ENCODE peak calls at places on chromosome 2, in five cellular contexts. S is tibial nerve, P is psoas muscle, X is sigmoid colon, C is stomach. Z is an unnamed sample. For H3K27me3 and H3K36me3, the result is how much of the 10 kb centered on the place peaks cover.

GRCh38 chr2:200130762-200131166 is 175.4 kb downstream of the MAIP1 start:
- DNase-seq in S (no peak), P (no peak), X (no peak), C (no peak), Z (peak)

GRCh38 chr2:241636182-241636982 is 576 bp downstream of the THAP4 start:
- DNase-seq in S (no peak), P (peak), X (peak), C (peak), Z (peak)

GRCh38 chr2:202406445-202406967 is 30.4 kb downstream of the BMPR2 start:
- DNase-seq in S (no peak), P (no peak), X (no peak), C (no peak), Z (peak)

GRCh38 chr2:215269397-215270117 is 42.3 kb upstream of the ATIC start:
- DNase-seq in S (peak), P (peak), X (no peak), C (peak), Z (peak)

GRCh38 chr2:217709496-217710217 is 293.1 kb downstream of the TNS1 start:
- DNase-seq in S (no peak), P (no peak), X (no peak), C (no peak), Z (no peak)

GRCh38 chr2:61988462-61989366 is 83.2 kb downstream of the COMMD1 start:
- DNase-seq in S (no peak), P (no peak), X (no peak), C (no peak), Z (no peak)

GRCh38 chr2:222774941-222775340 is 85.9 kb upstream of the ACSL3 start:
- DNase-seq in S (no peak), P (no peak), X (no peak), C (no peak), Z (no peak)

GRCh38 chr2:74763962-74764428 is 69.9 kb upstream of the HK2 start:
- DNase-seq in S (no peak), P (no peak), X (no peak), C (no peak), Z (peak)

GRCh38 chr2:225354281-225354774 is 45.2 kb upstream of the NYAP2 start:
- DNase-seq in S (no peak), P (no peak), X (no peak), C (no peak), Z (peak)

GRCh38 chr2:43611987-43612894 is 16.4 kb upstream of the THADA start:
- DNase-seq in S (peak), P (peak), X (peak), C (peak), Z (no peak)

GRCh38 chr2:172516299-172516698 is 39.6 kb upstream of the PDK1 start:
- DNase-seq in S (no peak), P (no peak), X (no peak), C (no peak), Z (peak)

GRCh38 chr2:191571163-191571769 is 106.7 kb upstream of the NABP1 start:
- DNase-seq in S (no peak), P (no peak), X (no peak), C (no peak), Z (no peak)

GRCh38 chr2:241931976-241932894 is 62.7 kb downstream of the RTP5 start:
- DNase-seq in S (no peak), P (no peak), X (no peak), C (peak), Z (no peak)

GRCh38 chr2:4420032-4420431 is 716.7 kb downstream of the DCDC2C start:
- DNase-seq in S (no peak), P (no peak), X (no peak), C (no peak), Z (no peak)

GRCh38 chr2:205734436-205734835 is 52.1 kb downstream of the NRP2 start:
- DNase-seq in S (no peak), P (no peak), X (peak), C (no peak), Z (peak)

GRCh38 chr2:140186201-140186775 is 1406.1 kb upstream of the NXPH2 start:
- DNase-seq in S (no peak), P (no peak), X (no peak), C (no peak), Z (no peak)

GRCh38 chr2:63849381-63850203 is 7.9 kb downstream of the UGP2 start:
- DNase-seq in S (no peak), P (no peak), X (no peak), C (no peak), Z (no peak)

GRCh38 chr2:142130111-142131015 is 453 bp downstream of the LRP1B start:
- DNase-seq in S (peak), P (peak), X (peak), C (peak), Z (peak)

GRCh38 chr2:146523218-146523617 is 1321.6 kb upstream of the ACVR2A start:
- DNase-seq in S (no peak), P (no peak), X (no peak), C (no peak), Z (no peak)

GRCh38 chr2:61898810-61899209 is 6.7 kb upstream of the COMMD1 start:
- DNase-seq in S (no peak), P (no peak), X (no peak), C (no peak), Z (peak)

GRCh38 chr2:183495589-183496267 is 371.5 kb downstream of the NUP35 start:
- DNase-seq in S (no peak), P (no peak), X (no peak), C (no peak), Z (no peak)

GRCh38 chr2:86038291-86039081 is 67.2 kb downstream of the POLR1A start:
- DNase-seq in S (no peak), P (no peak), X (peak), C (peak), Z (no peak)

GRCh38 chr2:15243762-15244161 is 317.4 kb downstream of the NBAS start:
- DNase-seq in S (no peak), P (no peak), X (no peak), C (no peak), Z (no peak)

GRCh38 chr2:188326669-188327301 is 35.1 kb downstream of the GULP1 start:
- DNase-seq in S (no peak), P (no peak), X (no peak), C (no peak), Z (no peak)

GRCh38 chr2:231000211-231000904 is 4.4 kb downstream of the SPATA3 start:
- DNase-seq in S (no peak), P (no peak), X (peak), C (peak), Z (no peak)

GRCh38 chr2:215826838-215827441 is 186.4 kb downstream of the MREG start:
- DNase-seq in S (no peak), P (no peak), X (no peak), C (no peak), Z (no peak)

GRCh38 chr2:239024226-239024625 is 176.3 kb downstream of the TWIST2 start:
- DNase-seq in S (no peak), P (no peak), X (peak), C (no peak), Z (no peak)

GRCh38 chr2:20356042-20356441 is 5.4 kb upstream of the PUM2 start:
- DNase-seq in S (no peak), P (no peak), X (no peak), C (no peak), Z (peak)

GRCh38 chr2:229927817-229928321 is 5.6 kb downstream of the FBXO36 start:
- DNase-seq in S (no peak), P (no peak), X (no peak), C (no peak), Z (no peak)

GRCh38 chr2:109615637-109616144 is 1.5 kb downstream of the SOWAHC start:
- DNase-seq in S (no peak), P (no peak), X (no peak), C (no peak), Z (no peak)

GRCh38 chr2:182744490-182744889 is 28.4 kb downstream of the DNAJC10 start:
- DNase-seq in S (no peak), P (no peak), X (no peak), C (no peak), Z (no peak)

GRCh38 chr2:227623225-227623624 is 5.9 kb downstream of the SCYGR4 start:
- DNase-seq in S (no peak), P (no peak), X (no peak), C (no peak), Z (no peak)

GRCh38 chr2:240567137-240567871 is 980 bp upstream of the RNPEPL1 start:
- DNase-seq in S (peak), P (peak), X (peak), C (peak), Z (no peak)

DNA sequence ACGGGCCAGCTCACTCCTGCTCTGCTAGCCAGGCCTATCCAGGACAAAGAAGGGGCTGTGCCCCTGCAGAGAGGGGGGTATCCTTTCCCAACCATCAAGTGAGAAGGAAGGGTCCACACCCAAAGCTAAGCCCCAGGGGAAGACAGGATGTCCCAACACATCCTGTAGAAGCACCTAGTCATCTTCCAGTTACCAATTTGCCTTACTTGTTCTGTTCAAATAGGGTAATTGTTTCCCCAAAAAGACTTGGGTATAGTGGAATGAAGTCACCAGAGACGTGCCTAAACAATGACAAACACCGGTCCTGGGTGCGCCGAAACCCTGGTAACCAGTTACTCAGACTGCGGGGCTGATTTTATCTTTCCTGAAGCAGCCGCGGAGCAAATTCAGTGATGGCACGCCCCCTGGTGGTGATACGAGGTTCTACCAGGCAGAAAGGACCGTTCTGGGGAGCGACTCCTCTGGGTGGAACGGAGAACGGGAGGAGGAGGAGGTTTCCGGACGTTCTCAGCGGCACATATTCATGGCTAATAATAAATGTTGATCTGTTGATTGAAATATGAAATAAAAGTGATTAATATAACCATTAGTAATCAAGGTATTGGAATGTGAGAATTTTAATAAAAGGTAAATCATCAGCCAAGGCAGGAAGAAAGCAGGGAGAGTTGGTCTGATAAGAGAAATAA is 109.3 kb upstream of the STON1 start:
- DNase-seq in S (peak), P (peak), X (peak), C (peak), Z (peak)
- H3K4me3 ChIP-seq in S (no peak), P (peak), X (no peak), C (no peak), Z (no peak)

DNA sequence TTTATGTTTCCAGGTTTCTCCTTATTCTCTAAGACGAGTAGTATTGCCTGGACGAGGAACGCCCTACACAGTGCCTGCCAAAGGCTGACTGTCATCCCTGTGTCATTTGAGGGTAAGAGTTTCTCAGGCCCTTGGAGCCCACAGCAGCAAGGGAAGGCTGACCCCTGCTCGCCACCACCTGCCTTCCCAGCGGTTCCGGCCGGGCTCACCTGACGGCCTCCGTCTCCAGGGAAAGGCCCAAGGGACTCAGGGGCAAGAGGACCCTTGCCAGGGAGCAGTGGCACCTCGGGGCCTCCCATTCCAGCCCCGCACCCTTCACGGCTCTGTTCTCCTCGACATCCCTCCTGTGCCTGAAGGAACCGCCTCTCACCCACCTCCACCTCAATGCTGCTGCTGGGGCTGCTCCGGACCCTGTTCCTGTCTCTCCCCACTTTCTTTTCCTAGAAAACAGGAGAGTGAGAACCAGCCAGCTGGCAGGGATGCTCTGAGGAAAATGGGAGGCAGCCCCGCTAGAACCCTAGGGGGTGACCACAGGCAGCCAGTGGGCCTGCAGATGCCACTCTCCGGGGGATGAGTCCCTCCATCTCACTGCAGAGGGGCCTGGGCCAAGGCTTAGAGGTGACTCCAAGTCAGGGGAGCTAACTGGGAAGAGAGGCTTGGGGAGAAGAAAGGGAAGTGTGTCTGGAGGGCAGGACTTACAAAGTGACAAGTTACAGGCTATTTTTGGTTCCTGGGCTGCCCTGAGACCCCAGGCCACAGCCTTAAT is 1.8 kb downstream of the LIMS2 start:
- DNase-seq in S (no peak), P (peak), X (peak), C (peak), Z (no peak)
- H3K27me3 ChIP-seq in S (under half), P (under half), X (under half), C (under half), Z (under half)

GRCh38 chr2:127769587-127769986 is 41.4 kb downstream of the WDR33 start:
- DNase-seq in S (no peak), P (no peak), X (no peak), C (no peak), Z (no peak)

GRCh38 chr2:127770973-127771735 is 39.8 kb downstream of the WDR33 start:
- DNase-seq in S (no peak), P (no peak), X (no peak), C (no peak), Z (no peak)

GRCh38 chr2:127771756-127772155 is 39.2 kb downstream of the WDR33 start:
- DNase-seq in S (no peak), P (no peak), X (no peak), C (no peak), Z (peak)

GRCh38 chr2:127763776-127764175 is 47.2 kb downstream of the WDR33 start:
- DNase-seq in S (no peak), P (no peak), X (no peak), C (no peak), Z (no peak)

DNA sequence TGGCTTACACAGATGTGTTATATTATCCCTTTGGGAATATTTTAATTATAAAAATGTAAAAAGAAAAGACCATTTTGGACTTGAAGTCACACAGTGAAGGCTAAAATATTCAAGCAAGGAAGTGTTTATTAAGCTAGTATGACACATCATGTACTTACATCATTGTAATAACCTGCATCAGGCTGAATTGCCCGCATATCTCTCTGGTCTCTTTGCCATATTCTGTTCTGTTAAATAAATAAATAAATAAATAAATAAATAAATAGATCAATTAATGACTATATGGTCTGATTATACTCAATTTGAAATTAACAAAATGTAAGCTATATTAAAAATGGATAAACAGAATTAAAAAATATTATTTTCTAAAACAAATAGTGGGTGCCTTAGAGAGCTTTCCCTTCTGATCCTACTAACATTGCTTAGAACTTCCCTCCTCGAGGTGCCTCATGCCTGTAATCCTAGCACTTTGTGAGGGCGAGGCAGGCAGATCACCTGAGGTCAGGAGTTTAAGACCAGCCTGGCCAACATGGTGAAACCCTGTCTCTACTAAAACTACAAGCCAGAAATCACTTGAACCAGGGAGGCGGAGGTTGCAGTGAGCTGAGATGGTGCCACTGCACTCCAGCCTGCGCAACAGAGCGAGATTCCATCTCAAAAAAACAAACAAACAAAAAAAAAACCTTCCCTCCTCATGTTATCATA is 42.0 kb downstream of the WDR33 start:
- DNase-seq in S (no peak), P (no peak), X (no peak), C (no peak), Z (no peak)
- H3K36me3 ChIP-seq in S (under half), P (half or more), X (under half), C (half or more), Z (half or more)

DNA sequence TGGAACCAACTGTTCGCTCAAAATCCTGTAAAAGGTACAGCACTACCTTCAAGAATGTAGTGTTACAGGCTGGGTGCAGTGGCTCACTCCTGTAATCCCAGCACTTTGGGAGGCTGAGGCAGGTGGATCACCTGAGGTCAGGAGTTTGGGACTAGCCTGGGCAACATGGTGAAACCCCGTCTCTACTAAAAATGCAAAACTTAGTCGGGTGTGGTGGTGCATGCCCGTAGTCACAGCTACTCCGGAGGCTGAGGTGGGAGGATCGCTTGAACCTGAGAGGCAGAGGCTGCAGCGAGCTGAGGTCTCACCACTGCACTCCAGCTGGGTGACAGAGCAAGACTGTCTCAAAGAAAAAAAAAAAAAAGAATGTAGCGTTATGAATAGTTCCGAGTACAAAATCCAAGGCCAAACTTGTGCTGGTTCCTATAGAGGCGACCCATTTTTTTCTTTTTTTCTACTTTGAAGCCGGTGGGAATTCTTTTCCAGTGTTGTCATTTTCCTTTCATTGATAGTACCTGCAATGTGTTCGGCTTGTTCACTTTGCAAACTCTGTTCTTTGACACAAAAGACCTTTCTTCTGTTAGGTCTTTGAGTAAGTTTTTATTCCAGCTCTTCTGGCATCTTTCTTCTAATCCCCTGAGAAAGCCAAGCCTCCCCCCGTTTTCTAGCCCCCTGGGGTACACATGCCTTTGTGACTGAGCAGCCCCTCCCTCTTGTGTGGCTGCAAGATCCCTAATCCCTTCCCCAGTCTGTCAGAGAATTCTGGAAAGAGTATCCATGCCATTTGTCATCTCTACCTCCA is 25.1 kb downstream of the INPP5D start:
- DNase-seq in S (no peak), P (no peak), X (peak), C (no peak), Z (no peak)
- H3K4me3 ChIP-seq in S (no peak), P (no peak), X (no peak), C (no peak), Z (no peak)

GRCh38 chr2:170719810-170720209 is 4.7 kb downstream of the SP5 start:
- DNase-seq in S (no peak), P (no peak), X (no peak), C (no peak), Z (no peak)
- H3K27me3 ChIP-seq in S (under half), P (under half), X (half or more), C (under half), Z (under half)

DNA sequence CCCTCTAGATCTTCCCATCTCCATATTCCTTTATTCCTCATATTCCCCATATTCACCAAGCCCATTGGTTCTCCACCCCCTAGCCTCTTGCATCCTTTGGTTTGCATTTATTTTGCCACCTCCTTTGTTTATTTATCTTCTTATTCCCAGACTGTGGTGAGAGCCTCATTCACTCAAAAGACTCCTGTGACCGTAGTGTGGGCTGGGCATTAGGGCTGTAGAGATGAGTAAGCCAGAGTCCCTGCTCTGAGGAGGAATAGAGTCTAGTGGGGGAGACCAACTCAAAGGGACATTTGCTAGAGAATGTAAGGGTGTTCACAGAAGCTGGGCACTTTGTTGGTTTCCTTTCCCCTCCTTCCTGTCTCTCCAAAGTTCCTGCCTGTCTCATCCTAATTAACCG is 8.3 kb downstream of the ATG16L1 start:
- DNase-seq in S (no peak), P (no peak), X (no peak), C (no peak), Z (no peak)
- H3K36me3 ChIP-seq in S (under half), P (half or more), X (under half), C (half or more), Z (half or more)